ENCODE peak calls at places on chromosomes 11 and 22, in nine cellular contexts. One of them, this sample, is unnamed.

GRCh38 chr11:9039194-9039593 is 35.4 kb upstream of the NRIP3 start:
- DNase-seq in psoas muscle: no peak
- DNase-seq in uterus: no peak
- DNase-seq in mucosa of descending colon: no peak
- DNase-seq in HCT116: peak
- DNase-seq in GM23248: peak
- DNase-seq in bronchial epithelial cell: peak
- DNase-seq in foreskin fibroblast: no peak
- DNase-seq in thoracic aorta: no peak
- DNase-seq in this sample: no peak

GRCh38 chr11:110712643-110713468 is 619 bp upstream of the ARHGAP20 start:
- DNase-seq in psoas muscle: peak
- DNase-seq in uterus: peak
- DNase-seq in mucosa of descending colon: peak
- DNase-seq in HCT116: no peak
- DNase-seq in GM23248: peak
- DNase-seq in bronchial epithelial cell: peak
- DNase-seq in foreskin fibroblast: peak
- DNase-seq in thoracic aorta: no peak
- DNase-seq in this sample: peak

GRCh38 chr22:39662677-39663034 is 92.1 kb downstream of the CACNA1I start:
- DNase-seq in psoas muscle: no peak
- DNase-seq in uterus: no peak
- DNase-seq in mucosa of descending colon: no peak
- DNase-seq in HCT116: no peak
- DNase-seq in GM23248: no peak
- DNase-seq in bronchial epithelial cell: no peak
- DNase-seq in foreskin fibroblast: no peak
- DNase-seq in thoracic aorta: no peak
- DNase-seq in this sample: no peak

GRCh38 chr22:44532466-44533025 is 34.5 kb upstream of the RTL6 start:
- DNase-seq in psoas muscle: no peak
- DNase-seq in uterus: no peak
- DNase-seq in mucosa of descending colon: no peak
- DNase-seq in HCT116: no peak
- DNase-seq in GM23248: no peak
- DNase-seq in bronchial epithelial cell: no peak
- DNase-seq in foreskin fibroblast: no peak
- DNase-seq in thoracic aorta: no peak
- DNase-seq in this sample: no peak

GRCh38 chr11:118691926-118692830 is 12.7 kb upstream of the TREH start:
- DNase-seq in psoas muscle: no peak
- DNase-seq in uterus: no peak
- DNase-seq in mucosa of descending colon: peak
- DNase-seq in HCT116: no peak
- DNase-seq in GM23248: peak
- DNase-seq in bronchial epithelial cell: peak
- DNase-seq in foreskin fibroblast: peak
- DNase-seq in thoracic aorta: no peak
- DNase-seq in this sample: no peak

GRCh38 chr22:16956290-16956689 is 51.7 kb downstream of the GAB4 start:
- DNase-seq in psoas muscle: no peak
- DNase-seq in uterus: no peak
- DNase-seq in mucosa of descending colon: no peak
- DNase-seq in HCT116: no peak
- DNase-seq in GM23248: no peak
- DNase-seq in bronchial epithelial cell: no peak
- DNase-seq in foreskin fibroblast: no peak
- DNase-seq in thoracic aorta: no peak
- DNase-seq in this sample: no peak

GRCh38 chr22:25362215-25362882 is 142.9 kb downstream of the CRYBB2 start:
- DNase-seq in psoas muscle: peak
- DNase-seq in uterus: peak
- DNase-seq in mucosa of descending colon: peak
- DNase-seq in HCT116: peak
- DNase-seq in GM23248: peak
- DNase-seq in bronchial epithelial cell: peak
- DNase-seq in foreskin fibroblast: no peak
- DNase-seq in thoracic aorta: peak
- DNase-seq in this sample: peak

GRCh38 chr11:70072471-70073187 is 5.5 kb upstream of the ANO1 start:
- DNase-seq in psoas muscle: no peak
- DNase-seq in uterus: no peak
- DNase-seq in mucosa of descending colon: no peak
- DNase-seq in HCT116: no peak
- DNase-seq in GM23248: no peak
- DNase-seq in bronchial epithelial cell: no peak
- DNase-seq in foreskin fibroblast: no peak
- DNase-seq in thoracic aorta: no peak
- DNase-seq in this sample: no peak

GRCh38 chr11:12625438-12626071 is 48.7 kb upstream of the TEAD1 start:
- DNase-seq in psoas muscle: no peak
- DNase-seq in uterus: no peak
- DNase-seq in mucosa of descending colon: no peak
- DNase-seq in HCT116: no peak
- DNase-seq in GM23248: peak
- DNase-seq in bronchial epithelial cell: peak
- DNase-seq in foreskin fibroblast: peak
- DNase-seq in thoracic aorta: no peak
- DNase-seq in this sample: peak

GRCh38 chr22:44570476-44571445 is 72.7 kb upstream of the RTL6 start:
- DNase-seq in psoas muscle: peak
- DNase-seq in uterus: no peak
- DNase-seq in mucosa of descending colon: no peak
- DNase-seq in HCT116: no peak
- DNase-seq in GM23248: no peak
- DNase-seq in bronchial epithelial cell: no peak
- DNase-seq in foreskin fibroblast: no peak
- DNase-seq in thoracic aorta: no peak
- DNase-seq in this sample: no peak

GRCh38 chr22:30934053-30934452 is 34.5 kb downstream of the MORC2 start:
- DNase-seq in psoas muscle: no peak
- DNase-seq in uterus: no peak
- DNase-seq in mucosa of descending colon: no peak
- DNase-seq in HCT116: no peak
- DNase-seq in GM23248: no peak
- DNase-seq in bronchial epithelial cell: no peak
- DNase-seq in foreskin fibroblast: no peak
- DNase-seq in thoracic aorta: no peak
- DNase-seq in this sample: no peak

GRCh38 chr22:22369962-22370265 is 125.3 kb downstream of the VPREB1 start:
- DNase-seq in psoas muscle: no peak
- DNase-seq in uterus: no peak
- DNase-seq in mucosa of descending colon: no peak
- DNase-seq in HCT116: no peak
- DNase-seq in GM23248: no peak
- DNase-seq in bronchial epithelial cell: no peak
- DNase-seq in foreskin fibroblast: no peak
- DNase-seq in thoracic aorta: no peak
- DNase-seq in this sample: no peak

GRCh38 chr11:120105576-120105975 is 32.3 kb downstream of the TRIM29 start:
- DNase-seq in psoas muscle: no peak
- DNase-seq in uterus: no peak
- DNase-seq in mucosa of descending colon: no peak
- DNase-seq in HCT116: no peak
- DNase-seq in GM23248: no peak
- DNase-seq in bronchial epithelial cell: no peak
- DNase-seq in foreskin fibroblast: no peak
- DNase-seq in thoracic aorta: no peak
- DNase-seq in this sample: no peak

DNA sequence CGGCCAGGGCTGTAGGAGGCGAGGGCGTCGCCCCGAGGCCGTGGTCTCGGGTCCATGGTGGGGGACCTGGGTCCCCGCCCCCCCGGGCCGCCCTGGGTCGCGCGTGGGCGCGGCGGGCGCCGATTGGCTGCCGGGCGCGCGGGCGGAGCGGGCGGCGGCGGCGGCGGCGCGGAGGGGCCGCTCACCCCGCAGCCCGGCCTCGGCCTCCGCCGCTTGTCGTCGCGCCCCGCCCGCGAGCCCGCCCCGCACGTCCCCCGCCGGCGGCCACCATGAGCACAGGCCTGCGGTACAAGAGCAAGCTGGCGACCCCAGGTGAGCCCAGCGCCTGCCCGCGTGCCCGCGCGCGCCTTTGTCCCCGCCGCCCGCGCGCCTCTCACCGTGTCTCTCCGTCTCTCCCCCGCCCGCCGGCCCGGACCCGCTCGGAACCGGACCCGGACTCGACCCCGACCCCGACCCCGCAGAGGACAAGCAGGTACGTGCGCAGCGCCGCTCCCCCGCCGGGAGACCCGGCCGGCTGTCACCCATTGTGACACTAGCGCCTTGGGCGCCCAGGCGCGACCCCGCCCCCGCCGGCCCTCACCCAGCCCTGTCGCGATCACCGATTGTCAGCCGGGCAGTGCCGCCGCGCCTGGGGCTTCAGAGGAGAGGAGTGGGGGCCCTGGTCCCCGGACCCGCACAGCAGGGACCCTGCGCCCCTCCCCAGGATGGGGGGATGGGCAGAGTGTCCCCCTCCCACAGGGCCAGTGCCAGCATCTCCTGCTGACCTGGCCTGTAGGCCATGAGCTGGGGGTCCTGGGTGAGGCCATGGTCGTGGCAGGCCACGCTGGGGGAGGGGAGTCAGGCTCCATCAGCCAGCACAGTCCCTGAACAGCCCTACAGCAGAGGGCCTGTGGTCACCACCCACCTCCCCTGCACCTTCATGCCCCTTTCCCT is at the start of gene SEPTIN5:
- DNase-seq in psoas muscle: peak
- DNase-seq in uterus: no peak
- DNase-seq in mucosa of descending colon: no peak
- DNase-seq in HCT116: no peak
- DNase-seq in GM23248: peak
- DNase-seq in bronchial epithelial cell: no peak
- DNase-seq in foreskin fibroblast: no peak
- DNase-seq in thoracic aorta: no peak
- DNase-seq in this sample: no peak
- H3K4me3 ChIP-seq in psoas muscle: peak
- H3K4me3 ChIP-seq in uterus: peak
- H3K4me3 ChIP-seq in mucosa of descending colon: no peak
- H3K4me3 ChIP-seq in HCT116: peak
- H3K4me3 ChIP-seq in GM23248: peak
- H3K4me3 ChIP-seq in bronchial epithelial cell: peak
- H3K4me3 ChIP-seq in foreskin fibroblast: peak
- H3K4me3 ChIP-seq in thoracic aorta: peak
- H3K4me3 ChIP-seq in this sample: peak

GRCh38 chr22:27778299-27779090 is 23.1 kb downstream of the MN1 start:
- DNase-seq in psoas muscle: no peak
- DNase-seq in uterus: no peak
- DNase-seq in mucosa of descending colon: no peak
- DNase-seq in HCT116: no peak
- DNase-seq in GM23248: peak
- DNase-seq in bronchial epithelial cell: no peak
- DNase-seq in foreskin fibroblast: no peak
- DNase-seq in thoracic aorta: no peak
- DNase-seq in this sample: no peak

GRCh38 chr22:27775698-27776409 is 25.7 kb downstream of the MN1 start:
- DNase-seq in psoas muscle: no peak
- DNase-seq in uterus: no peak
- DNase-seq in mucosa of descending colon: no peak
- DNase-seq in HCT116: no peak
- DNase-seq in GM23248: no peak
- DNase-seq in bronchial epithelial cell: no peak
- DNase-seq in foreskin fibroblast: no peak
- DNase-seq in thoracic aorta: no peak
- DNase-seq in this sample: no peak

GRCh38 chr22:27776410-27776958 is 25.1 kb downstream of the MN1 start:
- DNase-seq in psoas muscle: no peak
- DNase-seq in uterus: no peak
- DNase-seq in mucosa of descending colon: no peak
- DNase-seq in HCT116: no peak
- DNase-seq in GM23248: peak
- DNase-seq in bronchial epithelial cell: no peak
- DNase-seq in foreskin fibroblast: no peak
- DNase-seq in thoracic aorta: no peak
- DNase-seq in this sample: no peak

GRCh38 chr22:27775087-27775697 is 26.4 kb downstream of the MN1 start:
- DNase-seq in psoas muscle: peak
- DNase-seq in uterus: no peak
- DNase-seq in mucosa of descending colon: no peak
- DNase-seq in HCT116: no peak
- DNase-seq in GM23248: peak
- DNase-seq in bronchial epithelial cell: no peak
- DNase-seq in foreskin fibroblast: no peak
- DNase-seq in thoracic aorta: no peak
- DNase-seq in this sample: no peak

DNA sequence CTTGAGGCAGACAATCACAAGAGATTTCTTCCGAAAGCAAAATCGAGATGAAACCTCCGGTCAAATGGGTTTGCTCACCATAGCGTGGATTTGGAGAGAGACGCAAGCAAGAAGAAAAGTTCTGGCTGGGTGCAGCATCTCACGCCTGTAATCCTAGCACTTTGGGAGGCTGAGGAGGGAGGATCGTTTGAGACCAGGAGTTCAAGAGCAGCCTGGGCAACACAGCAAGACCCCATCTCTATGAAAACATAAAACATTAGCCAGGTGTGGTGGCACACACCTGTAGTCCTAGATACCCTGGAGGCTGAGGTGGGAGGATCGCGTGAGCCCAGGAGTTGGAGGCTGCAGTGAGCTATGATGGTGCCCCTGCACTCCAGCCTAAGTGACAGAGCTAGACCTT is 24.4 kb downstream of the MN1 start:
- DNase-seq in psoas muscle: no peak
- DNase-seq in uterus: no peak
- DNase-seq in mucosa of descending colon: no peak
- DNase-seq in HCT116: no peak
- DNase-seq in GM23248: peak
- DNase-seq in bronchial epithelial cell: no peak
- DNase-seq in foreskin fibroblast: no peak
- DNase-seq in thoracic aorta: no peak
- DNase-seq in this sample: no peak
- H3K4me3 ChIP-seq in psoas muscle: peak
- H3K4me3 ChIP-seq in uterus: no peak
- H3K4me3 ChIP-seq in mucosa of descending colon: no peak
- H3K4me3 ChIP-seq in HCT116: no peak
- H3K4me3 ChIP-seq in GM23248: peak
- H3K4me3 ChIP-seq in bronchial epithelial cell: no peak
- H3K4me3 ChIP-seq in foreskin fibroblast: no peak
- H3K4me3 ChIP-seq in thoracic aorta: peak
- H3K4me3 ChIP-seq in this sample: no peak

GRCh38 chr11:66048525-66049313 is at the start of gene GAL3ST3:
- DNase-seq in psoas muscle: no peak
- DNase-seq in uterus: no peak
- DNase-seq in mucosa of descending colon: no peak
- DNase-seq in HCT116: no peak
- DNase-seq in GM23248: no peak
- DNase-seq in bronchial epithelial cell: no peak
- DNase-seq in foreskin fibroblast: no peak
- DNase-seq in thoracic aorta: no peak
- DNase-seq in this sample: no peak
- H3K4me3 ChIP-seq in psoas muscle: peak
- H3K4me3 ChIP-seq in uterus: peak
- H3K4me3 ChIP-seq in mucosa of descending colon: no peak
- H3K4me3 ChIP-seq in HCT116: no peak
- H3K4me3 ChIP-seq in GM23248: no peak
- H3K4me3 ChIP-seq in bronchial epithelial cell: no peak
- H3K4me3 ChIP-seq in foreskin fibroblast: no peak
- H3K4me3 ChIP-seq in thoracic aorta: peak
- H3K4me3 ChIP-seq in this sample: peak

GRCh38 chr11:72720047-72720446 is 32.2 kb downstream of the ARAP1 start:
- DNase-seq in psoas muscle: peak
- DNase-seq in uterus: no peak
- DNase-seq in mucosa of descending colon: no peak
- DNase-seq in HCT116: no peak
- DNase-seq in GM23248: no peak
- DNase-seq in bronchial epithelial cell: no peak
- DNase-seq in foreskin fibroblast: no peak
- DNase-seq in thoracic aorta: no peak
- DNase-seq in this sample: no peak
- H3K4me3 ChIP-seq in psoas muscle: peak
- H3K4me3 ChIP-seq in uterus: no peak
- H3K4me3 ChIP-seq in mucosa of descending colon: no peak
- H3K4me3 ChIP-seq in HCT116: no peak
- H3K4me3 ChIP-seq in GM23248: peak
- H3K4me3 ChIP-seq in bronchial epithelial cell: peak
- H3K4me3 ChIP-seq in foreskin fibroblast: peak
- H3K4me3 ChIP-seq in thoracic aorta: peak
- H3K4me3 ChIP-seq in this sample: no peak

This sample was measured in astrocyte of the cerebellum.